ENCODE peak calls at places on chromosomes 2 and 18, in ten cellular contexts. A, K, Q, B, H, S, Y, O, P and X are unnamed samples.

GRCh38 chr2:163255086-163255485 is 416.5 kb upstream of the KCNH7 start:
- DNase-seq in A (no peak), K (no peak), Q (no peak), B (peak; percentile 43), H (no peak), S (no peak), Y (no peak), O (no peak), P (no peak), X (no peak)

GRCh38 chr2:237118025-237118424 is 32.3 kb downstream of the COPS8 start:
- DNase-seq in A (peak; percentile 37), K (no peak), Q (no peak), B (peak; percentile 47), H (no peak), S (no peak), Y (no peak), O (peak; percentile 57), P (no peak), X (no peak)

GRCh38 chr2:205474746-205475145 is 207.6 kb upstream of the NRP2 start:
- DNase-seq in A (peak; percentile 49), K (no peak), Q (no peak), B (peak; percentile 67), H (no peak), S (no peak), Y (no peak), O (peak; percentile 68), P (no peak), X (no peak)

GRCh38 chr2:40243581-40243980 is 208.3 kb downstream of the SLC8A1 start:
- DNase-seq in A (peak; percentile 79), K (no peak), Q (no peak), B (peak; percentile 93), H (no peak), S (no peak), Y (no peak), O (peak; percentile 85), P (no peak), X (no peak)

GRCh38 chr2:64035067-64035942 is 16.1 kb upstream of the VPS54 start:
- DNase-seq in A (no peak), K (no peak), Q (no peak), B (peak; percentile 34), H (no peak), S (no peak), Y (no peak), O (peak; percentile 16), P (no peak), X (no peak)

GRCh38 chr2:226711606-226712296 is 87.9 kb downstream of the IRS1 start:
- DNase-seq in A (no peak), K (no peak), Q (no peak), B (no peak), H (no peak), S (no peak), Y (no peak), O (no peak), P (no peak), X (no peak)

GRCh38 chr2:168993538-168993937 is 37.6 kb downstream of the ABCB11 start:
- DNase-seq in A (no peak), K (no peak), Q (no peak), B (no peak), H (no peak), S (no peak), Y (no peak), O (no peak), P (no peak), X (no peak)

GRCh38 chr2:196725218-196725617 is 74.3 kb downstream of the GTF3C3 start:
- DNase-seq in A (no peak), K (no peak), Q (no peak), B (peak; percentile 49), H (no peak), S (no peak), Y (no peak), O (no peak), P (no peak), X (no peak)

GRCh38 chr2:38553554-38553953 is 49.2 kb downstream of the HNRNPLL start:
- DNase-seq in A (no peak), K (no peak), Q (no peak), B (no peak), H (no peak), S (no peak), Y (no peak), O (no peak), P (no peak), X (no peak)

GRCh38 chr2:54454548-54454921 is 1.6 kb upstream of the SPTBN1 start:
- DNase-seq in A (no peak), K (no peak), Q (no peak), B (no peak), H (no peak), S (no peak), Y (no peak), O (no peak), P (no peak), X (no peak)

GRCh38 chr18:41320090-41320489 is 634.9 kb upstream of the PIK3C3 start:
- DNase-seq in A (no peak), K (no peak), Q (peak; percentile 3), B (no peak), H (no peak), S (no peak), Y (no peak), O (no peak), P (no peak), X (no peak)

GRCh38 chr2:225920621-225921020 is 521.1 kb downstream of the NYAP2 start:
- DNase-seq in A (peak; percentile 39), K (no peak), Q (no peak), B (peak; percentile 74), H (no peak), S (no peak), Y (no peak), O (peak; percentile 4), P (no peak), X (no peak)

DNA sequence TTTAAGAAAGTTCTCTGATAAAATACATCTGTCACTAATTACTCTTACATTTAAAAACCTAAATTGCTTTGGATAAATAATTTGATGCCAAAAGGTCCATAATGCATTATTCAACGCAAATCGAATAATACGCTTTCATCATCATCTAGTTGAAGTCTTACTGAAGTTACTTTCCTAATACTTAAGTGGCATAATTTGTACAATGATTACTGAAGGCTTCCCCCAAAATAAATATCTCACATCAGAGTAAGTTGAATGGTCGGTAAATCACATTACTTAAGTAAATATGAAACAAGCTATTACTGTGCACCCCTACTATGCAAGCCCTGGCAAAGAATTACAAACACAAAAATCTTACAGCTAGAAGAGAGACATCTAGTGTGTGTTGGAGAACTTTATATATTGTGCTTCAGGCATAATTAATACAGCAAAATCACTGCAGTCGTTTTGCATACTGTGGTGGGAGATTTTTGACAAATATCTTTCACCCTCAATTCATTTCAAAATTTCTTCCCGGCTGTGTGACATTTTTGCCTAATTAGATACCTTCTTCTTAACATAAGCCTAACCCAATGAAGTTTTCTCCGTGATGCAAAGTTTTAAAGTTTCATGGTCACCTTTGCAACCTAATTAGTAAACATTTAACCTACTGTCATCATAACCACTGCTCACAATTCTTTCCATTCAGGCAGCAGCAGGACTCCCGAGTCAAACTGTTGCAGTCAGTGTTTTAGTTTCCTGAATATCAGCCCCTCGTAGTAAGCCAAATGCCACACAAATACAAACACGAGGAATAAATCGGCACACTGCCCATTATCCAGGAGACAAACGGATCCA is 106.0 kb upstream of the KCTD1 start:
- DNase-seq in A (no peak), K (no peak), Q (no peak), B (no peak), H (no peak), S (no peak), Y (no peak), O (no peak), P (no peak), X (no peak)
- TF ChIP-seq CTCF in A (no peak), K (no peak), Q (no peak), B (peak; percentile 10), H (peak; percentile 8), S (peak; percentile 5), Y (no peak), O (no peak), P (no peak), X (no peak)

DNA sequence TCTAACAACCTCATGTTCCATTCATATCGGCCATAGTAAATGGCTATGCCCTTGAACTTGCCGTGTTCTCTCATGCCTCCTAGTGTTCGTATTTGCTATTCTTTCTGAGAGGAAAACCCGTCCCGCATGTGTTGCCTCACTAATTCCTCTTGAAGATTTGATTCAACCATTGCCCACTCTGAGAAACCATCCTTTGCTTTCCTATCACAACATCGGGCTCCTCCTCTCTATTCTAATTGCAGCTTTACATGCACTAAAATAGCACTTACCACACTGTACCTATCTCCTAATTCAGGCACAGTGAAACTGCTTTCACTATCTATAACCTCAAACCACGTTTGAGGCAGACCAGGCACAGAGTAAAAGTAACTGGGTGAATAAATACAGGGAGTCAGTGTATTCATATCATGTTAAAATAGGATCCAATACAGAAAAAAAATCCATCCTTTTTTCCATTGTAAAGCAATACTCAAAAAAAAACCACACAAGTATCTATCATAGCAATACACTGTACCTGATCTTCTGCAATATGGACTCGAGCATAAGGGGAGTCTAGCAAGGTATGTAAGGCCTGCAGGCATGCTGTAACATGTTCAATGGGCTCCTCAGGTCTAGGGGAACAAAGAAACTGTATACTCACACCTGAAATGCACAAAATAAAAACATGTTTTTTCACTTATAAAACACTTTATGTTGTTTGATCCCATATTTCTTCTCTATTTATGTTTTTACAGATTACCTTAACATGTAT is 39.0 kb upstream of the STRN start:
- DNase-seq in A (no peak), K (no peak), Q (no peak), B (no peak), H (no peak), S (peak; percentile 20), Y (peak; percentile 62), O (peak; percentile 5), P (no peak), X (no peak)
- TF ChIP-seq CTCF in A (peak; percentile 26), K (no peak), Q (peak; percentile 13), B (peak; percentile 12), H (peak; percentile 31), S (peak; percentile 84), Y (peak; percentile 59), O (peak; percentile 22), P (no peak), X (peak; percentile 19)

DNA sequence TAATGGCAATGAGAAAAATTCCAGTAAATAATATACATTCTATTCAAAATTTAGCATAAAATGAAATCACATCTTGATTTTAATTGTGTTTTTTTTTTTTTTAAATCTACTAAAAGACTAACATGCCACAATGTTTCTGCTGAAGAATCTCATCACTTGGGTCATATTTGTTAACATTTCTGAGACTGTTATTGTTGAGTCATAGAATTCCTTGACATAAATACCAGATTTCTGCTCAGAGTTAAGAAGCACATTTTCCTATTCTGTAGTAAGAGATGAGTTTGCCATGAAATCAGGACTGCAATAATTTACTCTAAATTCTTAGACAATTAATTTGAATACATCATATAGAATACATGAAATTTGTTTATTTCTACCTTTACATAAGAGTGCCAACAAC is 154.9 kb upstream of the KYNU start:
- DNase-seq in A (peak; percentile 19), K (no peak), Q (no peak), B (peak; percentile 62), H (no peak), S (no peak), Y (no peak), O (peak; percentile 42), P (no peak), X (no peak)
- TF ChIP-seq CTCF in A (no peak), K (no peak), Q (no peak), B (no peak), H (no peak), S (no peak), Y (no peak), O (no peak), P (no peak), X (no peak)

DNA sequence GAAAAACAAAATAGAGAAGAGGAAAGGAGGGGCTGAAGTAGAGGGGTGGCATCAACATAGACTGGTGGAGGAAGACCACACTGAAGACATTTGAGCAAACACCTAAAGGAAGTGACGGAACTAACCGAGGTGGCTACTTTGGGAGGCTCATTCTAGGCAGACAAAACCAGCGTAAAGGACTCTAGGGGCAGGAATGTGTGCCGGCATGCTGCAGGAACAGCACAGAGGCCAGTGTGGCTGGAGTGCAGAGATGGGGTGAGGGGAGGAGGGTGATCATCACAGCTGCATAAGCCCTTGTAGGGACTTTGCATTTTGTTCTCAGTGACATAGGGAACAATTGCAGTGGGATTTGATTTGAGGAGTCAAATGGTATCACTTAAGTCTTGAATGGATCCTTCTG is 253.5 kb downstream of the NCKAP5 start:
- DNase-seq in A (no peak), K (no peak), Q (no peak), B (no peak), H (no peak), S (no peak), Y (no peak), O (no peak), P (no peak), X (no peak)
- TF ChIP-seq CTCF in A (no peak), K (no peak), Q (no peak), B (no peak), H (no peak), S (no peak), Y (no peak), O (no peak), P (no peak), X (no peak)